ENCODE peak calls at places on chromosomes 1 and 21, in four cellular contexts. U is tibial nerve, M is WTC11, P is BE2C. W is an unnamed sample.

GRCh38 chr1:920008-920407 is 3.7 kb upstream of the SAMD11 start:
- DNase-seq in U (no peak), M (no peak), P (peak; percentile 22), W (no peak)

GRCh38 chr1:200624679-200625335 is 4.3 kb upstream of the KIF14 start:
- DNase-seq in U (no peak), M (no peak), P (no peak), W (no peak)

GRCh38 chr1:151281225-151281968 is 702 bp upstream of the ZNF687 start:
- DNase-seq in U (peak; percentile 95), M (peak; percentile 96), P (peak; percentile 97), W (peak; percentile 93)

GRCh38 chr1:198449281-198449680 is 91.2 kb downstream of the ATP6V1G3 start:
- DNase-seq in U (no peak), M (no peak), P (no peak), W (no peak)

GRCh38 chr1:237677979-237678378 is 212.7 kb downstream of the ZP4 start:
- DNase-seq in U (no peak), M (no peak), P (no peak), W (no peak)

GRCh38 chr1:94270801-94271203 is 33.4 kb upstream of the ARHGAP29 start:
- DNase-seq in U (no peak), M (no peak), P (no peak), W (no peak)

GRCh38 chr1:24902471-24902891 is 27.6 kb downstream of the RUNX3 start:
- DNase-seq in U (no peak), M (no peak), P (no peak), W (no peak)

GRCh38 chr1:225468270-225469020 is 40.6 kb upstream of the LBR start:
- DNase-seq in U (no peak), M (no peak), P (no peak), W (peak; percentile 56)

GRCh38 chr21:33071878-33072306 is 2.0 kb downstream of the OLIG1 start:
- DNase-seq in U (no peak), M (peak; percentile 49), P (no peak), W (no peak)

GRCh38 chr1:201500670-201501120 is 6.2 kb downstream of the CSRP1 start:
- DNase-seq in U (peak; percentile 45), M (no peak), P (no peak), W (no peak)

GRCh38 chr1:8367571-8368184 is 49.8 kb downstream of the SLC45A1 start:
- DNase-seq in U (no peak), M (no peak), P (no peak), W (no peak)

GRCh38 chr1:65050735-65051134 is 84.4 kb upstream of the JAK1 start:
- DNase-seq in U (no peak), M (no peak), P (no peak), W (no peak)

GRCh38 chr21:35275776-35276175 is 226.7 kb upstream of the RUNX1 start:
- DNase-seq in U (no peak), M (no peak), P (no peak), W (no peak)

GRCh38 chr1:99956755-99957154 is 13.0 kb upstream of the SLC35A3 start:
- DNase-seq in U (no peak), M (no peak), P (no peak), W (no peak)

GRCh38 chr21:38952890-38953289 is 147.2 kb downstream of the ETS2 start:
- DNase-seq in U (no peak), M (no peak), P (no peak), W (no peak)

GRCh38 chr1:168179411-168180147 is 817 bp downstream of the TIPRL start:
- DNase-seq in U (no peak), M (no peak), P (no peak), W (peak; percentile 39)

GRCh38 chr1:21956720-21957552 is 19.8 kb upstream of the HSPG2 start:
- DNase-seq in U (no peak), M (no peak), P (peak; percentile 70), W (no peak)

GRCh38 chr1:209601809-209602657 is 18.5 kb downstream of the CAMK1G start:
- DNase-seq in U (no peak), M (peak; percentile 37), P (peak; percentile 38), W (no peak)

GRCh38 chr1:53639996-53640695 is 98.8 kb downstream of the GLIS1 start:
- DNase-seq in U (no peak), M (peak; percentile 4), P (no peak), W (no peak)

GRCh38 chr1:22339237-22339636 is 112.4 kb upstream of the ZBTB40 start:
- DNase-seq in U (no peak), M (no peak), P (no peak), W (no peak)

GRCh38 chr1:47759581-47760247 is 237.5 kb downstream of the TRABD2B start:
- DNase-seq in U (no peak), M (no peak), P (no peak), W (no peak)

GRCh38 chr1:246295340-246295739 is 211.7 kb downstream of the SMYD3 start:
- DNase-seq in U (no peak), M (no peak), P (no peak), W (no peak)

GRCh38 chr1:53617382-53618217 is 121.4 kb downstream of the GLIS1 start:
- DNase-seq in U (no peak), M (no peak), P (no peak), W (no peak)

GRCh38 chr1:161531986-161532875 is 7.9 kb downstream of the HSPA6 start:
- DNase-seq in U (no peak), M (no peak), P (no peak), W (no peak)

GRCh38 chr1:54869173-54869851 is 17.7 kb downstream of the DHCR24 start:
- DNase-seq in U (no peak), M (no peak), P (no peak), W (no peak)

GRCh38 chr1:157105298-157105987 is 5.8 kb upstream of the ETV3L start:
- DNase-seq in U (no peak), M (no peak), P (no peak), W (no peak)

GRCh38 chr21:35111531-35111930 is 62.4 kb upstream of the RUNX1 start:
- DNase-seq in U (no peak), M (no peak), P (no peak), W (no peak)

GRCh38 chr1:47738560-47739182 is 258.5 kb downstream of the TRABD2B start:
- DNase-seq in U (no peak), M (peak; percentile 79), P (peak; percentile 49), W (no peak)

GRCh38 chr1:184693011-184693410 is 61.6 kb downstream of the EDEM3 start:
- DNase-seq in U (no peak), M (no peak), P (no peak), W (no peak)

GRCh38 chr1:175841613-175842234 is 98.3 kb upstream of the TNR start:
- DNase-seq in U (no peak), M (no peak), P (no peak), W (no peak)

GRCh38 chr1:15714438-15715136 is 21.5 kb upstream of the SLC25A34 start:
- DNase-seq in U (no peak), M (no peak), P (no peak), W (no peak)

DNA sequence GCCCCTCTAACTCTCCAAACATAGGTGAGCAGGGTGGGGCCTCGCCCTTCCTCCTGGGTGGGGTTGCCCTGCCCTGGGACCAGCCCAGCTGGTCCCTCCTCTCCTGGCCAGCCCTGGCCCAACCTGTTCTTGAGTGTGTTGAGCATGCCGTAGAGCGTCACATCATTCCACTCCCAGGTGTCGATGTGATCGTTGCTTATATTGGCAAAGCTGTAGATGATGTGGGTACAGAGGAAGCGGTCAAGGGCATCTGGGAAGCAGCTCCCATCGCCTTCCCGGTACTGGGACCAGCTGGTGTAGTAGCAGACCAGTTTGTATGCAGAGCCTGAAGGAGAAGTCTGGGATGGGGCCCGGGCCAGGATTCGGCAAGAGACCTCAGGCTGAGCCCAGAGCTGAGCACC is 1.4 kb downstream of the CHI3L1 start:
- DNase-seq in U (no peak), M (no peak), P (no peak), W (no peak)
- TF ChIP-seq CTCF in U (no peak), M (no peak), P (no peak), W (no peak)

DNA sequence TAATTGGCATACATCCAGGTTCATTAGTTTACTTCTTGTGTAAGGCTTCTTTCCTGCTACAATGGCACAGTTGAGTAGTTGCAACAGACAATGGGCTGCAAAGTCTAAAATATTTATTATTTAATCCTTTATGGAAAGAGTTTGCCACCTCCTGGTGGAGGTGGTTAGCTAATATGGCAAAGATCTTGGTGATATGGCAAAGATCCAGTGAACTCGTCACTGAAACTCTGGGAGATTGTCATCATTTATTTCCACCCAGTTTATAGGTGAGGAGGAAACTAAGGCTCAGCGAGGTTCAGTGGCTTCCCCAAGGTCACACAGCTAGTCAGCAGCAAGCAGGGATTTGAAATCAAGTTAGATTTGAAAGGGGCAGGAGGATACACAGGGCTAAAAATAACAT is 16.1 kb upstream of the IFFO2 start:
- DNase-seq in U (no peak), M (no peak), P (no peak), W (no peak)
- TF ChIP-seq CTCF in U (peak; percentile 63), M (no peak), P (no peak), W (no peak)

GRCh38 chr1:219109424-219110018 is 64.2 kb upstream of the LYPLAL1 start:
- DNase-seq in U (no peak), M (no peak), P (no peak), W (no peak)

GRCh38 chr1:219114014-219114413 is 59.7 kb upstream of the LYPLAL1 start:
- DNase-seq in U (no peak), M (no peak), P (no peak), W (no peak)

DNA sequence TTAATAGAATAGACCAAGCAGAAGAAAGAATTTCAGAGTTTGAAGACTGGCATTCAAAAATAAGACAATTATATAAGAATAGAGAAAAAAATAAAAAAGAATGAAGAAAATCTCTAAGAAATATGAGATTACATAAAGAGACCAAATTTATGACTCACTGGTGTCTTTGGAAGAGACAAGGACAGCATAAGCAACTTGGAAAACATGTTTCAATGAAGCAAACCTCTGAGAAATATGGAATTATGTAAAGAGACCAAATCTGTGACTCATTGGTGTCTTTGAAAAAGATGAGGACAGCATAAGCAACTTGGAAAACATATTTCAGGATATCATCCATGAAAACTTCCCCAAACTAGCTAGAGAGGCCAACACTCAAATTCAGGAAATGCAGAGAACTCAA is 60.4 kb upstream of the LYPLAL1 start:
- DNase-seq in U (no peak), M (no peak), P (no peak), W (no peak)
- TF ChIP-seq CTCF in U (no peak), M (no peak), P (no peak), W (no peak)

DNA sequence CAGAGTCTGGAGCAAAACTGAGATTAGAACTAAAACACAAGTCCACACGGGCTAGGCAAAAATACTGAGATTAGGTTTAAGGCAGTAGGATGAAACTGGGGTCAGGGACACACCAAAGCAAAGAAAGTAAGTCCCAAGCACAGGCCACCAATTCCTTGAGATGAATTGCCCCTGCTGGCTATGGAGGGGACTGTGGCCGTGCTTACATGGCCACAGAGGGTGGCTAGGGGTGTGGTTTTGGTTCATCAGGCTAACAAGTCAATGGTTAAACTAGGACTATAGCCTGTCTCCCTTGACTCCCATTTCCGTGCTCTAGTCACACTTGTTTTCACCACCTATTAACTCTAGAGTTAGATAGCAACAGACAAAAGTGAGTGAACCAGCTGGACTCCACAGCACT is 394.8 kb downstream of the PBX1 start:
- DNase-seq in U (no peak), M (no peak), P (no peak), W (no peak)
- TF ChIP-seq CTCF in U (no peak), M (no peak), P (no peak), W (no peak)

GRCh38 chr1:18183477-18183974 is 75.9 kb downstream of the IGSF21 start:
- DNase-seq in U (no peak), M (no peak), P (no peak), W (no peak)
- TF ChIP-seq CTCF in U (no peak), M (no peak), P (no peak), W (no peak)

W was measured in GM13976.